ENCODE peak calls at places on chromosomes 13 and 19, in five cellular contexts. E is activated naive CD4-positive, alpha-beta T cell treated with anti-CD3 and anti-CD28 coated beads for 36 hours; Y is HT-29; G is NCI-H2107; A is Calu3. P is an unnamed sample.

GRCh38 chr13:47092202-47092601 is 195.3 kb upstream of the HTR2A start:
- DNase-seq in E (no peak), G (no peak), A (no peak), Y (no peak), P (no peak)

GRCh38 chr13:20118268-20119140 is 42.3 kb downstream of the GJA3 start:
- DNase-seq in A (peak; percentile 30), G (no peak), Y (peak; percentile 79), E (peak; percentile 33), P (no peak)

GRCh38 chr13:105153626-105154025 is 1381.8 kb downstream of the EFNB2 start:
- DNase-seq in E (no peak), Y (no peak), G (no peak), A (no peak), P (no peak)

GRCh38 chr13:75803175-75803611 is 167.1 kb downstream of the LMO7 start:
- DNase-seq in Y (peak; percentile 35), E (peak; percentile 44), A (no peak), G (no peak), P (peak; percentile 0)

GRCh38 chr19:41548954-41549688 is 26.8 kb upstream of the CEACAM21 start:
- DNase-seq in E (peak; percentile 90), G (no peak), A (no peak), Y (no peak), P (no peak)

GRCh38 chr19:41302624-41303351 is 7.2 kb upstream of the CCDC97 start:
- DNase-seq in G (no peak), E (peak; percentile 86), Y (no peak), A (no peak), P (no peak)

GRCh38 chr19:1261863-1262686 is 7.1 kb upstream of the CIRBP start:
- DNase-seq in Y (peak; percentile 78), E (no peak), G (no peak), A (peak; percentile 75), P (no peak)

GRCh38 chr19:17807731-17808316 is 12.9 kb downstream of the B3GNT3 start:
- DNase-seq in G (no peak), A (no peak), E (peak; percentile 34), Y (no peak), P (no peak)

GRCh38 chr13:49869514-49869913 is 66.6 kb downstream of the SPRYD7 start:
- DNase-seq in G (no peak), E (no peak), Y (peak; percentile 61), A (no peak), P (no peak)

GRCh38 chr19:8311461-8312260 is 3.5 kb upstream of the CD320 start:
- DNase-seq in G (no peak), A (no peak), Y (no peak), E (peak; percentile 0), P (no peak)

GRCh38 chr19:2064788-2065524 is 13.9 kb upstream of the MKNK2 start:
- DNase-seq in G (no peak), E (no peak), A (no peak), Y (no peak), P (no peak)

GRCh38 chr13:40306817-40307216 is 359.6 kb downstream of the FOXO1 start:
- DNase-seq in A (no peak), Y (no peak), G (no peak), E (peak; percentile 80), P (no peak)

GRCh38 chr13:25886438-25887214 is 165.2 kb downstream of the SHISA2 start:
- DNase-seq in E (peak; percentile 51), G (no peak), A (no peak), Y (no peak), P (no peak)

GRCh38 chr13:43227721-43228120 is 204.3 kb downstream of the DNAJC15 start:
- DNase-seq in E (no peak), G (no peak), Y (no peak), A (no peak), P (no peak)

GRCh38 chr13:46962286-46962941 is 65.6 kb upstream of the HTR2A start:
- DNase-seq in E (no peak), G (no peak), Y (peak; percentile 25), A (no peak), P (no peak)

GRCh38 chr19:33580026-33580644 is 41.6 kb upstream of the CHST8 start:
- DNase-seq in Y (peak; percentile 10), A (peak; percentile 81), G (no peak), E (no peak), P (no peak)

GRCh38 chr19:13844130-13844631 is 32.8 kb upstream of the NANOS3 start:
- DNase-seq in E (no peak), G (no peak), A (peak; percentile 68), Y (peak; percentile 55), P (no peak)

GRCh38 chr13:39349391-39349790 is 253.6 kb downstream of the LHFPL6 start:
- DNase-seq in Y (no peak), E (no peak), A (no peak), G (no peak), P (no peak)